ENCODE peak calls at places on chromosomes 13 and 19, in four cellular contexts. One of them, this sample, is unnamed.

GRCh38 chr13:72208112-72208645 is 341.2 kb upstream of the DACH1 start:
- DNase-seq in OCI-LY7: no peak
- DNase-seq in GM23338: no peak
- DNase-seq in activated T-cell treated with anti-CD3 and anti-CD28 coated beads for 1 hour: no peak
- DNase-seq in this sample: no peak

GRCh38 chr19:28686741-28687140 is 526.2 kb downstream of the UQCRFS1 start:
- DNase-seq in OCI-LY7: no peak
- DNase-seq in activated T-cell treated with anti-CD3 and anti-CD28 coated beads for 1 hour: no peak
- DNase-seq in GM23338: no peak
- DNase-seq in this sample: no peak

GRCh38 chr13:74657765-74658164 is 523.6 kb upstream of the KLF12 start:
- DNase-seq in OCI-LY7: no peak
- DNase-seq in GM23338: no peak
- DNase-seq in activated T-cell treated with anti-CD3 and anti-CD28 coated beads for 1 hour: no peak
- DNase-seq in this sample: no peak

GRCh38 chr19:6820237-6820636 is 47.7 kb downstream of the VAV1 start:
- DNase-seq in OCI-LY7: no peak
- DNase-seq in activated T-cell treated with anti-CD3 and anti-CD28 coated beads for 1 hour: no peak
- DNase-seq in GM23338: no peak
- DNase-seq in this sample: no peak

GRCh38 chr13:100544866-100545683 is 43.5 kb downstream of the GGACT start:
- DNase-seq in activated T-cell treated with anti-CD3 and anti-CD28 coated beads for 1 hour: no peak
- DNase-seq in GM23338: no peak
- DNase-seq in OCI-LY7: no peak
- DNase-seq in this sample: no peak

GRCh38 chr13:79448413-79448812 is 32.5 kb upstream of the NDFIP2 start:
- DNase-seq in OCI-LY7: no peak
- DNase-seq in activated T-cell treated with anti-CD3 and anti-CD28 coated beads for 1 hour: no peak
- DNase-seq in GM23338: no peak
- DNase-seq in this sample: no peak

GRCh38 chr13:30593001-30593400 is 24.7 kb upstream of the USPL1 start:
- DNase-seq in GM23338: no peak
- DNase-seq in OCI-LY7: no peak
- DNase-seq in activated T-cell treated with anti-CD3 and anti-CD28 coated beads for 1 hour: no peak
- DNase-seq in this sample: no peak

GRCh38 chr13:41742917-41743552 is 217.9 kb downstream of the VWA8 start:
- DNase-seq in activated T-cell treated with anti-CD3 and anti-CD28 coated beads for 1 hour: no peak
- DNase-seq in GM23338: no peak
- DNase-seq in OCI-LY7: no peak
- DNase-seq in this sample: no peak

GRCh38 chr13:104984296-104984818 is 1551.1 kb downstream of the EFNB2 start:
- DNase-seq in GM23338: no peak
- DNase-seq in OCI-LY7: no peak
- DNase-seq in activated T-cell treated with anti-CD3 and anti-CD28 coated beads for 1 hour: no peak
- DNase-seq in this sample: peak

GRCh38 chr19:41939861-41940442 is 11.7 kb upstream of the ERFL start:
- DNase-seq in GM23338: peak
- DNase-seq in activated T-cell treated with anti-CD3 and anti-CD28 coated beads for 1 hour: peak
- DNase-seq in OCI-LY7: peak
- DNase-seq in this sample: no peak

GRCh38 chr19:14434543-14435319 is 1.6 kb downstream of the PKN1 start:
- DNase-seq in activated T-cell treated with anti-CD3 and anti-CD28 coated beads for 1 hour: no peak
- DNase-seq in GM23338: no peak
- DNase-seq in OCI-LY7: no peak
- DNase-seq in this sample: no peak

GRCh38 chr19:17058236-17058635 is 17.0 kb downstream of the HAUS8 start:
- DNase-seq in OCI-LY7: no peak
- DNase-seq in GM23338: no peak
- DNase-seq in activated T-cell treated with anti-CD3 and anti-CD28 coated beads for 1 hour: no peak
- DNase-seq in this sample: no peak

GRCh38 chr19:10418281-10419199 is 1.8 kb upstream of the PDE4A start:
- DNase-seq in GM23338: peak
- DNase-seq in OCI-LY7: peak
- DNase-seq in activated T-cell treated with anti-CD3 and anti-CD28 coated beads for 1 hour: no peak
- DNase-seq in this sample: no peak

GRCh38 chr19:58059003-58059671 is at the start of gene ZNF135:
- DNase-seq in activated T-cell treated with anti-CD3 and anti-CD28 coated beads for 1 hour: peak
- DNase-seq in GM23338: peak
- DNase-seq in OCI-LY7: no peak
- DNase-seq in this sample: peak

GRCh38 chr13:50220938-50221337 is 205.7 kb downstream of the KCNRG start:
- DNase-seq in GM23338: no peak
- DNase-seq in OCI-LY7: no peak
- DNase-seq in activated T-cell treated with anti-CD3 and anti-CD28 coated beads for 1 hour: no peak
- DNase-seq in this sample: no peak

GRCh38 chr19:40341601-40342482 is 6.4 kb downstream of the C19orf47 start:
- DNase-seq in OCI-LY7: no peak
- DNase-seq in activated T-cell treated with anti-CD3 and anti-CD28 coated beads for 1 hour: no peak
- DNase-seq in GM23338: no peak
- DNase-seq in this sample: peak

GRCh38 chr19:30564551-30565011 is 192.4 kb downstream of the ZNF536 start:
- DNase-seq in OCI-LY7: no peak
- DNase-seq in GM23338: peak
- DNase-seq in activated T-cell treated with anti-CD3 and anti-CD28 coated beads for 1 hour: no peak
- DNase-seq in this sample: peak

GRCh38 chr13:78971355-78971754 is 312.4 kb upstream of the OBI1 start:
- DNase-seq in OCI-LY7: no peak
- DNase-seq in GM23338: no peak
- DNase-seq in activated T-cell treated with anti-CD3 and anti-CD28 coated beads for 1 hour: no peak
- DNase-seq in this sample: no peak

GRCh38 chr19:8567522-8568172 is 9.6 kb downstream of the MYO1F start:
- DNase-seq in OCI-LY7: no peak
- DNase-seq in activated T-cell treated with anti-CD3 and anti-CD28 coated beads for 1 hour: no peak
- DNase-seq in GM23338: no peak
- DNase-seq in this sample: peak

GRCh38 chr13:104809483-104809882 is 1726.0 kb downstream of the EFNB2 start:
- DNase-seq in OCI-LY7: no peak
- DNase-seq in GM23338: no peak
- DNase-seq in activated T-cell treated with anti-CD3 and anti-CD28 coated beads for 1 hour: no peak
- DNase-seq in this sample: no peak

GRCh38 chr19:55352040-55352439 is 2.5 kb downstream of the COX6B2 start:
- DNase-seq in GM23338: no peak
- DNase-seq in activated T-cell treated with anti-CD3 and anti-CD28 coated beads for 1 hour: no peak
- DNase-seq in OCI-LY7: no peak
- DNase-seq in this sample: no peak

GRCh38 chr13:109776575-109776974 is 9.8 kb downstream of the IRS2 start:
- DNase-seq in OCI-LY7: no peak
- DNase-seq in activated T-cell treated with anti-CD3 and anti-CD28 coated beads for 1 hour: no peak
- DNase-seq in GM23338: no peak
- DNase-seq in this sample: no peak

GRCh38 chr13:27044837-27045570 is 126.6 kb downstream of the USP12 start:
- DNase-seq in GM23338: no peak
- DNase-seq in OCI-LY7: peak
- DNase-seq in activated T-cell treated with anti-CD3 and anti-CD28 coated beads for 1 hour: no peak
- DNase-seq in this sample: no peak

GRCh38 chr13:113792821-113793717 is 34.0 kb downstream of the TMEM255B start:
- DNase-seq in OCI-LY7: no peak
- DNase-seq in GM23338: no peak
- DNase-seq in activated T-cell treated with anti-CD3 and anti-CD28 coated beads for 1 hour: no peak
- DNase-seq in this sample: no peak

GRCh38 chr13:95636853-95637252 is 7.7 kb downstream of the DZIP1 start:
- DNase-seq in OCI-LY7: no peak
- DNase-seq in GM23338: no peak
- DNase-seq in activated T-cell treated with anti-CD3 and anti-CD28 coated beads for 1 hour: no peak
- DNase-seq in this sample: no peak

GRCh38 chr13:100203696-100204367 is 114.9 kb downstream of the PCCA start:
- DNase-seq in GM23338: no peak
- DNase-seq in OCI-LY7: no peak
- DNase-seq in activated T-cell treated with anti-CD3 and anti-CD28 coated beads for 1 hour: no peak
- DNase-seq in this sample: no peak

GRCh38 chr13:91516799-91517198 is 118.4 kb downstream of the GPC5 start:
- DNase-seq in OCI-LY7: no peak
- DNase-seq in activated T-cell treated with anti-CD3 and anti-CD28 coated beads for 1 hour: no peak
- DNase-seq in GM23338: no peak
- DNase-seq in this sample: no peak

GRCh38 chr13:105311094-105311493 is 1224.4 kb downstream of the EFNB2 start:
- DNase-seq in activated T-cell treated with anti-CD3 and anti-CD28 coated beads for 1 hour: no peak
- DNase-seq in GM23338: no peak
- DNase-seq in OCI-LY7: no peak
- DNase-seq in this sample: no peak

GRCh38 chr13:36559388-36559787 is 114.4 kb upstream of the SERTM1 start:
- DNase-seq in OCI-LY7: no peak
- DNase-seq in GM23338: no peak
- DNase-seq in activated T-cell treated with anti-CD3 and anti-CD28 coated beads for 1 hour: no peak
- DNase-seq in this sample: no peak

GRCh38 chr13:99811067-99811715 is 160.4 kb downstream of the ZIC5 start:
- DNase-seq in OCI-LY7: no peak
- DNase-seq in activated T-cell treated with anti-CD3 and anti-CD28 coated beads for 1 hour: no peak
- DNase-seq in GM23338: no peak
- DNase-seq in this sample: no peak

GRCh38 chr19:42216653-42217521 is 590 bp downstream of the DEDD2 start:
- DNase-seq in OCI-LY7: peak
- DNase-seq in GM23338: peak
- DNase-seq in activated T-cell treated with anti-CD3 and anti-CD28 coated beads for 1 hour: no peak
- DNase-seq in this sample: no peak

GRCh38 chr13:114099191-114099590 is 33.2 kb downstream of the RASA3 start:
- DNase-seq in GM23338: no peak
- DNase-seq in activated T-cell treated with anti-CD3 and anti-CD28 coated beads for 1 hour: no peak
- DNase-seq in OCI-LY7: no peak
- DNase-seq in this sample: no peak

GRCh38 chr13:44368062-44368591 is 5.5 kb upstream of the SERP2 start:
- DNase-seq in activated T-cell treated with anti-CD3 and anti-CD28 coated beads for 1 hour: no peak
- DNase-seq in OCI-LY7: no peak
- DNase-seq in GM23338: no peak
- DNase-seq in this sample: no peak

GRCh38 chr13:57629821-57630235 is 1.7 kb upstream of the PCDH17 start:
- DNase-seq in GM23338: peak
- DNase-seq in activated T-cell treated with anti-CD3 and anti-CD28 coated beads for 1 hour: no peak
- DNase-seq in OCI-LY7: no peak
- DNase-seq in this sample: peak

GRCh38 chr19:49573009-49573408 is 7.3 kb downstream of the NOSIP start:
- DNase-seq in activated T-cell treated with anti-CD3 and anti-CD28 coated beads for 1 hour: no peak
- DNase-seq in OCI-LY7: no peak
- DNase-seq in GM23338: no peak
- DNase-seq in this sample: no peak

GRCh38 chr13:30026909-30027308 is 176.5 kb upstream of the UBL3 start:
- DNase-seq in OCI-LY7: no peak
- DNase-seq in activated T-cell treated with anti-CD3 and anti-CD28 coated beads for 1 hour: no peak
- DNase-seq in GM23338: no peak
- DNase-seq in this sample: no peak

GRCh38 chr19:5271145-5271544 is 69.5 kb downstream of the PTPRS start:
- DNase-seq in OCI-LY7: no peak
- DNase-seq in activated T-cell treated with anti-CD3 and anti-CD28 coated beads for 1 hour: no peak
- DNase-seq in GM23338: peak
- DNase-seq in this sample: no peak

GRCh38 chr19:3945838-3946237 is 13.0 kb downstream of the NMRK2 start:
- DNase-seq in OCI-LY7: no peak
- DNase-seq in activated T-cell treated with anti-CD3 and anti-CD28 coated beads for 1 hour: no peak
- DNase-seq in GM23338: no peak
- DNase-seq in this sample: no peak

GRCh38 chr19:3285647-3286176 is 61.3 kb downstream of the CELF5 start:
- DNase-seq in OCI-LY7: no peak
- DNase-seq in GM23338: peak
- DNase-seq in activated T-cell treated with anti-CD3 and anti-CD28 coated beads for 1 hour: peak
- DNase-seq in this sample: no peak

This sample was measured in pons.